ENCODE peak calls at places on chromosomes 6 and 20, in five cellular contexts. A is K562; Z is HCT116; D is stimulated activated naive CD8-positive, alpha-beta T cell treated with anti-CD3 and anti-CD28 coated beads, Interleukin-15, amount 100 ng/mL, for 72 hours; J is psoas muscle. E is an unnamed sample.

GRCh38 chr6:11894212-11894611 is 115.6 kb upstream of the ADTRP start:
- ATAC-seq in A (peak), Z (no peak), D (no peak), J (no peak), E (no peak)

GRCh38 chr20:63453029-63453523 is 19.4 kb downstream of the KCNQ2 start:
- ATAC-seq in A (peak), Z (no peak), D (peak), J (peak), E (no peak)

GRCh38 chr6:152094992-152095592 is 287.6 kb downstream of the ESR1 start:
- ATAC-seq in A (peak), Z (peak), D (peak), J (peak), E (peak)

GRCh38 chr6:118873239-118873638 is 20.7 kb upstream of the ASF1A start:
- ATAC-seq in A (no peak), Z (no peak), D (no peak), J (no peak), E (no peak)

GRCh38 chr6:36154286-36154685 is 24.0 kb downstream of the MAPK13 start:
- ATAC-seq in A (no peak), Z (no peak), D (no peak), J (no peak), E (no peak)

GRCh38 chr6:158205220-158205944 is 37.2 kb downstream of the GTF2H5 start:
- ATAC-seq in A (peak), Z (peak), D (no peak), J (no peak), E (no peak)

GRCh38 chr6:135008072-135008940 is 46.3 kb downstream of the HBS1L start:
- ATAC-seq in A (peak), Z (no peak), D (peak), J (no peak), E (peak)

GRCh38 chr6:45951771-45952529 is 63.7 kb downstream of the CLIC5 start:
- ATAC-seq in A (no peak), Z (no peak), D (no peak), J (peak), E (no peak)

GRCh38 chr20:22099348-22099747 is 393.9 kb downstream of the PAX1 start:
- ATAC-seq in A (no peak), Z (no peak), D (no peak), J (no peak), E (no peak)

GRCh38 chr20:12966468-12967085 is 42.2 kb upstream of the SPTLC3 start:
- ATAC-seq in A (no peak), Z (no peak), D (no peak), J (no peak), E (no peak)

GRCh38 chr20:46108435-46108841 is 9.7 kb upstream of the CD40 start:
- ATAC-seq in A (no peak), Z (no peak), D (no peak), J (no peak), E (peak)